ENCODE peak calls at places on chromosomes 5 and 9, in six cellular contexts. One of them, this sample, is unnamed.

GRCh38 chr9:124420991-124421543 is 5.8 kb upstream of the PSMB7 start:
- DNase-seq in pancreas: no peak
- DNase-seq in A549: no peak
- DNase-seq in uterus: no peak
- DNase-seq in heart right ventricle: no peak
- DNase-seq in testis: no peak
- DNase-seq in this sample: no peak

GRCh38 chr9:20997503-20998076 is 33.9 kb downstream of the HACD4 start:
- DNase-seq in pancreas: no peak
- DNase-seq in A549: no peak
- DNase-seq in uterus: no peak
- DNase-seq in heart right ventricle: no peak
- DNase-seq in testis: no peak
- DNase-seq in this sample: no peak

GRCh38 chr5:134561871-134562296 is 36.4 kb downstream of the JADE2 start:
- DNase-seq in pancreas: no peak
- DNase-seq in A549: peak; percentile 48
- DNase-seq in uterus: no peak
- DNase-seq in heart right ventricle: peak; percentile 55
- DNase-seq in testis: peak; percentile 84
- DNase-seq in this sample: no peak

GRCh38 chr5:138338411-138339085 is 482 bp downstream of the FAM53C start:
- DNase-seq in pancreas: no peak
- DNase-seq in A549: no peak
- DNase-seq in uterus: no peak
- DNase-seq in heart right ventricle: no peak
- DNase-seq in testis: no peak
- DNase-seq in this sample: no peak

GRCh38 chr9:105242557-105242956 is 1.9 kb upstream of the SLC44A1 start:
- DNase-seq in pancreas: no peak
- DNase-seq in A549: no peak
- DNase-seq in uterus: no peak
- DNase-seq in heart right ventricle: no peak
- DNase-seq in testis: no peak
- DNase-seq in this sample: no peak

GRCh38 chr9:71628247-71628646 is 140.1 kb downstream of the CEMIP2 start:
- DNase-seq in pancreas: no peak
- DNase-seq in A549: no peak
- DNase-seq in uterus: no peak
- DNase-seq in heart right ventricle: no peak
- DNase-seq in testis: no peak
- DNase-seq in this sample: no peak

GRCh38 chr9:15349892-15350761 is 43.1 kb upstream of the TTC39B start:
- DNase-seq in pancreas: no peak
- DNase-seq in A549: peak; percentile 38
- DNase-seq in uterus: no peak
- DNase-seq in heart right ventricle: no peak
- DNase-seq in testis: no peak
- DNase-seq in this sample: no peak

GRCh38 chr9:105993921-105994715 is 299.8 kb downstream of the TMEM38B start:
- DNase-seq in pancreas: no peak
- DNase-seq in A549: no peak
- DNase-seq in uterus: no peak
- DNase-seq in heart right ventricle: no peak
- DNase-seq in testis: no peak
- DNase-seq in this sample: no peak

GRCh38 chr5:35308391-35308790 is 78.1 kb upstream of the PRLR start:
- DNase-seq in pancreas: no peak
- DNase-seq in A549: no peak
- DNase-seq in uterus: no peak
- DNase-seq in heart right ventricle: no peak
- DNase-seq in testis: no peak
- DNase-seq in this sample: no peak

GRCh38 chr9:573551-574410 is 267.7 kb upstream of the DMRT1 start:
- DNase-seq in pancreas: peak; percentile 27
- DNase-seq in A549: no peak
- DNase-seq in uterus: no peak
- DNase-seq in heart right ventricle: no peak
- DNase-seq in testis: no peak
- DNase-seq in this sample: no peak

GRCh38 chr5:142900926-142901325 is 130.7 kb downstream of the ARHGAP26 start:
- DNase-seq in pancreas: no peak
- DNase-seq in A549: no peak
- DNase-seq in uterus: no peak
- DNase-seq in heart right ventricle: no peak
- DNase-seq in testis: no peak
- DNase-seq in this sample: no peak

GRCh38 chr5:9455826-9456434 is 89.9 kb downstream of the SEMA5A start:
- DNase-seq in pancreas: no peak
- DNase-seq in A549: no peak
- DNase-seq in uterus: no peak
- DNase-seq in heart right ventricle: no peak
- DNase-seq in testis: no peak
- DNase-seq in this sample: no peak

GRCh38 chr5:168992687-168993086 is 308.3 kb downstream of the SLIT3 start:
- DNase-seq in pancreas: no peak
- DNase-seq in A549: no peak
- DNase-seq in uterus: no peak
- DNase-seq in heart right ventricle: no peak
- DNase-seq in testis: no peak
- DNase-seq in this sample: no peak

GRCh38 chr5:120803282-120803681 is 339.2 kb downstream of the PRR16 start:
- DNase-seq in pancreas: no peak
- DNase-seq in A549: no peak
- DNase-seq in uterus: no peak
- DNase-seq in heart right ventricle: no peak
- DNase-seq in testis: no peak
- DNase-seq in this sample: no peak

GRCh38 chr9:33267368-33267767 is 2.5 kb downstream of the CHMP5 start:
- DNase-seq in pancreas: no peak
- DNase-seq in A549: no peak
- DNase-seq in uterus: no peak
- DNase-seq in heart right ventricle: no peak
- DNase-seq in testis: no peak
- DNase-seq in this sample: no peak

GRCh38 chr9:114216081-114216480 is 60.7 kb downstream of the COL27A1 start:
- DNase-seq in pancreas: peak; percentile 75
- DNase-seq in A549: no peak
- DNase-seq in uterus: peak; percentile 73
- DNase-seq in heart right ventricle: peak; percentile 61
- DNase-seq in testis: peak; percentile 87
- DNase-seq in this sample: no peak

GRCh38 chr9:36637491-36638270 is 65.0 kb downstream of the MELK start:
- DNase-seq in pancreas: no peak
- DNase-seq in A549: no peak
- DNase-seq in uterus: no peak
- DNase-seq in heart right ventricle: no peak
- DNase-seq in testis: no peak
- DNase-seq in this sample: no peak
- TF ChIP-seq CTCF in pancreas: no peak
- TF ChIP-seq CTCF in A549: no peak
- TF ChIP-seq CTCF in uterus: no peak
- TF ChIP-seq CTCF in heart right ventricle: no peak
- TF ChIP-seq CTCF in testis: no peak
- TF ChIP-seq CTCF in this sample: no peak

GRCh38 chr9:5516453-5517220 is 6.3 kb downstream of the PDCD1LG2 start:
- DNase-seq in pancreas: no peak
- DNase-seq in A549: no peak
- DNase-seq in uterus: no peak
- DNase-seq in heart right ventricle: no peak
- DNase-seq in testis: no peak
- DNase-seq in this sample: no peak

GRCh38 chr9:5518061-5518936 is 8.0 kb downstream of the PDCD1LG2 start:
- DNase-seq in pancreas: no peak
- DNase-seq in A549: no peak
- DNase-seq in uterus: no peak
- DNase-seq in heart right ventricle: no peak
- DNase-seq in testis: no peak
- DNase-seq in this sample: no peak

GRCh38 chr9:5514608-5515260 is 4.4 kb downstream of the PDCD1LG2 start:
- DNase-seq in pancreas: no peak
- DNase-seq in A549: no peak
- DNase-seq in uterus: no peak
- DNase-seq in heart right ventricle: no peak
- DNase-seq in testis: no peak
- DNase-seq in this sample: no peak

GRCh38 chr9:5515261-5515650 is 4.9 kb downstream of the PDCD1LG2 start:
- DNase-seq in pancreas: no peak
- DNase-seq in A549: no peak
- DNase-seq in uterus: no peak
- DNase-seq in heart right ventricle: no peak
- DNase-seq in testis: no peak
- DNase-seq in this sample: no peak

DNA sequence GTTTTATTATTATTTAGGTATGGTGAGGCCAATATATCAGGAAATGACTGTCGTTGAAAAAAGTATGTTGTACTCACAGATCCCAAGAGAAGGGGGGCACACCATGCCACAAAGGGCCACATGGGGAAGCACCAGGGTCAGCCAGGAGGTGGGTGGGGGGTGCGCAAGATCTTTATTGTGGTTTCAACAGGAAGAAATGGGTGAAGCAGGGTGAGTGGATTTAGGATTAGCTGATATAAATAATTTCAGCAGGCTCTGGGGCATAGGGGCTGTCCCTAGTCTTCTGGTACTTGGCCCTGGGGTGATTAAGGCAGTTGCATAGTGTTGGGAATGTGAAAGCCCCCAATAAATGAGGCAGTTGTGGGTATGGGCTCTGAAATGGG is 8.6 kb downstream of the PDCD1LG2 start:
- DNase-seq in pancreas: no peak
- DNase-seq in A549: no peak
- DNase-seq in uterus: no peak
- DNase-seq in heart right ventricle: no peak
- DNase-seq in testis: no peak
- DNase-seq in this sample: no peak
- H3K4me3 ChIP-seq in pancreas: no peak overlapping the region
- H3K4me3 ChIP-seq in A549: no peak overlapping the region
- H3K4me3 ChIP-seq in uterus: no peak overlapping the region
- H3K4me3 ChIP-seq in heart right ventricle: no peak overlapping the region
- H3K4me3 ChIP-seq in testis: no peak overlapping the region
- H3K4me3 ChIP-seq in this sample: no peak overlapping the region

DNA sequence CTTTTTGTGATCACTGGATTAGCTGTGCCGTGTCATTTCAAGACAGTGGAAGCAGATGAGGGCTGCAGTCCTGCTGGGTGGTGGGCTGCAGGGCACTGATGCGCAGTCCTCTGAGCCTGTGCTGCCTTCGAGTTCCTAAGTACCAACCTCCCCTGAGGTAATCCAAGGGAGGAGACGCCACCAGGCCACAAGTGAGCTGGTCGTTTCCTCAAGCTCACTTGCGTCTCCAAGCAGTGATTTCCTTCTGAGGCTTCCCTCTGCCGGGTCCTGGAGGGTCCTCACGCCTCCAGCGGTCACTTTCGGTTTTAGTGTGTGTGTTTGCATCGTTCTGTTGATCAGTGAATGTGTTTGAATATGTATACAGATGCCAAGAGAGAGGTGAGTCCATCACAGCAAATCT is 115.7 kb downstream of the TRIO start:
- DNase-seq in pancreas: no peak
- DNase-seq in A549: no peak
- DNase-seq in uterus: no peak
- DNase-seq in heart right ventricle: peak; percentile 46
- DNase-seq in testis: no peak
- DNase-seq in this sample: no peak
- TF ChIP-seq CTCF in pancreas: no peak
- TF ChIP-seq CTCF in A549: no peak
- TF ChIP-seq CTCF in uterus: no peak
- TF ChIP-seq CTCF in heart right ventricle: peak; percentile 44
- TF ChIP-seq CTCF in testis: no peak
- TF ChIP-seq CTCF in this sample: no peak

DNA sequence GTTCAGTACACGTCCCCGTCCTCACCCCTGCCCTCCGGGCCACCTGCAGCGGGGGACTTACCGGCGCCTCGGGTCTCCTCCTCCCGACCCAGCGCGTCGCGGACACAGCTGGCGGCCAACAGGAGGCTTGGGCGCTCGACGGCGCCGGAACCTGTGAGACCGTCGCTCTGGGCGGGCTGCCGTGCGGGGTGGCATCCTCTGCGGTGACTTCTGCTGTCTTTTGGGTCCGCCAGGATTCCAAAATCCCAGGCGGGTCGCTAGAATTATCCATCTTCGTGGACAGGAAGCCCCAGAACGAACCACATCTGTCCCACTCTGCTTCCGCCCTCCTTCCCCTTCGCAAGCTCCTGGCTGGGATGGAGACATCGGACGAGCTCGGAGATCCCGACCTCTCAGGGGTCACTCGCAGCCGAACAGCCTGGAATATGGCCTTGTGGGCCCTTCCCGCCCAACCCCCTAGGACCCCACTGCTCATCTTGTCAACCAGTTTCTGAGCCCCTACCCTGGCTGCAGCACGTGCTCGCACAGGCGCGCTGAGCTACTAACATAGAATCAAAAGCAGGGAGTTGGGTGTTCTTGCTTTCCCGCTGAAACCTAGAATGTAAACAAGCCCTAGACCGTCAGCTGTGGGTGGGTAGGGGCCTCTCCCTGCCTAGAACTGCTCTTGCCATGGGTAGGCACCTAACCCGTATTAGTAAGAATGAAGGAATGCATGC is 947 bp upstream of the MARCHF3 start:
- DNase-seq in pancreas: peak; percentile 9
- DNase-seq in A549: peak; percentile 9
- DNase-seq in uterus: no peak
- DNase-seq in heart right ventricle: no peak
- DNase-seq in testis: peak; percentile 25
- DNase-seq in this sample: no peak
- H3K4me3 ChIP-seq in pancreas: peak overlapping the region; percentile 76
- H3K4me3 ChIP-seq in A549: peak overlapping the region; percentile 69
- H3K4me3 ChIP-seq in uterus: peak overlapping the region; percentile 84
- H3K4me3 ChIP-seq in heart right ventricle: peak overlapping the region; percentile 75
- H3K4me3 ChIP-seq in testis: peak overlapping the region; percentile 83
- H3K4me3 ChIP-seq in this sample: peak overlapping the region; percentile 81

DNA sequence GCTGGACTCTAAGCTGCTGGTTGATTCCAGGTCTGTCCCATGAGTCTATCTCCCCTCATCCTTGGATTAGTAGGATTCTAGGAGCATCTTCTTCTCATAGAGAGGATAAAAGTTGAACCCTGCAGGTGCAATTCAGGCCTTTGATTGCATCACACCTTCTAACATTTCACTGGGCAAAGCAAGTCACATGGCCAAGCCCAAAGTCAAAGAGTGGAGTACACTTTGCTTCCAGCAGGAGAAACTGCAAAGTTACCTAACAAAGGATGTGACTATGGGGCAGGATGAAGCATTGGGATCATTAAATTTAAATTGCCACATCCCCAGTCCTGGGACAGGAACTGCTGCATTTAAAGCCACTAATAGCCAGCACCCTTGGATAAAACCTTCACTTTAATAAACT is 51.0 kb upstream of the EGFLAM start:
- DNase-seq in pancreas: no peak
- DNase-seq in A549: no peak
- DNase-seq in uterus: no peak
- DNase-seq in heart right ventricle: no peak
- DNase-seq in testis: no peak
- DNase-seq in this sample: no peak
- TF ChIP-seq CTCF in pancreas: no peak
- TF ChIP-seq CTCF in A549: no peak
- TF ChIP-seq CTCF in uterus: no peak
- TF ChIP-seq CTCF in heart right ventricle: no peak
- TF ChIP-seq CTCF in testis: no peak
- TF ChIP-seq CTCF in this sample: no peak

GRCh38 chr5:79151933-79152671 is 40.5 kb downstream of the BHMT start:
- DNase-seq in pancreas: no peak
- DNase-seq in A549: no peak
- DNase-seq in uterus: no peak
- DNase-seq in heart right ventricle: no peak
- DNase-seq in testis: no peak
- DNase-seq in this sample: no peak
- H3K4me3 ChIP-seq in pancreas: no peak overlapping the region
- H3K4me3 ChIP-seq in A549: no peak overlapping the region
- H3K4me3 ChIP-seq in uterus: no peak overlapping the region
- H3K4me3 ChIP-seq in heart right ventricle: no peak overlapping the region
- H3K4me3 ChIP-seq in testis: no peak overlapping the region
- H3K4me3 ChIP-seq in this sample: no peak overlapping the region